ENCODE peak calls at places on chromosomes 2 and 18, in six cellular contexts. J, Q, G, C, Y and X are unnamed samples.

GRCh38 chr2:216064014-216064630 is 17.5 kb downstream of the PECR start:
- DNase-seq in J (peak; percentile 23), Q (no peak), G (no peak), C (no peak), Y (no peak), X (no peak)

GRCh38 chr2:127597046-127597983 is 48.6 kb upstream of the GPR17 start:
- DNase-seq in J (no peak), Q (no peak), G (no peak), C (no peak), Y (no peak), X (no peak)

GRCh38 chr2:953975-954686 is 3.5 kb downstream of the SNTG2 start:
- DNase-seq in J (no peak), Q (no peak), G (no peak), C (peak; percentile 17), Y (no peak), X (no peak)

GRCh38 chr2:62292190-62292589 is 96.3 kb downstream of the B3GNT2 start:
- DNase-seq in J (no peak), Q (peak; percentile 43), G (no peak), C (peak; percentile 54), Y (no peak), X (no peak)

GRCh38 chr2:153873062-153874048 is 1.6 kb downstream of the GALNT13 start:
- DNase-seq in J (no peak), Q (peak; percentile 58), G (peak; percentile 53), C (no peak), Y (no peak), X (peak; percentile 66)

GRCh38 chr18:52288403-52289004 is 51.5 kb upstream of the DCC start:
- DNase-seq in J (no peak), Q (peak; percentile 48), G (peak; percentile 75), C (peak; percentile 35), Y (peak; percentile 62), X (peak; percentile 62)

GRCh38 chr2:20104900-20105545 is 53.6 kb upstream of the LAPTM4A start:
- DNase-seq in J (no peak), Q (no peak), G (no peak), C (no peak), Y (no peak), X (no peak)

GRCh38 chr2:209977386-209978239 is 24.8 kb upstream of the RPE start:
- DNase-seq in J (peak; percentile 10), Q (no peak), G (no peak), C (peak; percentile 51), Y (no peak), X (no peak)

GRCh38 chr18:57040175-57040574 is 106.7 kb upstream of the BOD1L2 start:
- DNase-seq in J (no peak), Q (no peak), G (no peak), C (no peak), Y (no peak), X (no peak)

GRCh38 chr2:100630473-100630977 is 67.7 kb downstream of the PDCL3 start:
- DNase-seq in J (no peak), Q (no peak), G (no peak), C (no peak), Y (no peak), X (no peak)

GRCh38 chr2:150535176-150535575 is 47.7 kb upstream of the RND3 start:
- DNase-seq in J (no peak), Q (no peak), G (no peak), C (peak; percentile 93), Y (no peak), X (no peak)

GRCh38 chr2:177530513-177531039 is 138.0 kb downstream of the AGPS start:
- DNase-seq in J (no peak), Q (no peak), G (no peak), C (no peak), Y (no peak), X (no peak)

GRCh38 chr2:170255971-170256370 is 78.0 kb downstream of the MYO3B start:
- DNase-seq in J (peak; percentile 8), Q (no peak), G (no peak), C (peak; percentile 53), Y (no peak), X (no peak)

GRCh38 chr2:197674060-197674459 is 1.3 kb downstream of the RFTN2 start:
- DNase-seq in J (no peak), Q (no peak), G (no peak), C (no peak), Y (no peak), X (no peak)
- TF ChIP-seq CTCF in J (no peak), Q (no peak), G (no peak), C (no peak), Y (no peak), X (no peak)

DNA sequence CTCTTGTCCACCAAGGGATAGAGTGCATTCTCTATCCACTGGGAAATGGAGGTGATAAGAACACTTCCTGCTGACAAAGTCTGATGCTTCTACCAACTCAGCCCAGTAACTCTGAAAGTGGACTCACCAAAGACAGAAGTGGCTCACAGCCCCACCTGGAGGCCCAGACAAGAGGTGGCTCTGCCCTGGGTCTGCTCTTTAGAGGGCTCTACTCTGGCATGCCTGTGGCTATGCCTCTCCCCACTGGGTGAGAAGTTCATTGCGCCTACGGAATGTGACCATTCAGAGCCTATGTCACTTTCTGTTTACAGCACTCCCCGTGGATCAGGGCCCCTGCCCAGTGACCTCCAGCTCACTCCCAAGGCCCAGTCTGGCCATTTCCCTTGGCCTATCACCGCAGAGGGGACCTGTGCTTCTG is 13.5 kb upstream of the XDH start:
- DNase-seq in J (no peak), Q (no peak), G (peak; percentile 43), C (peak; percentile 65), Y (peak; percentile 72), X (no peak)
- TF ChIP-seq CTCF in J (peak; percentile 30), Q (no peak), G (no peak), C (peak; percentile 58), Y (peak; percentile 32), X (no peak)

GRCh38 chr2:230865324-230865765 is 603 bp downstream of the ITM2C start:
- DNase-seq in J (no peak), Q (no peak), G (peak; percentile 57), C (no peak), Y (no peak), X (no peak)

GRCh38 chr2:230865766-230866703 is 1.3 kb downstream of the ITM2C start:
- DNase-seq in J (no peak), Q (peak; percentile 55), G (peak; percentile 50), C (no peak), Y (peak; percentile 35), X (peak; percentile 55)

GRCh38 chr2:230863442-230864121 is 1.2 kb upstream of the ITM2C start:
- DNase-seq in J (no peak), Q (no peak), G (no peak), C (no peak), Y (no peak), X (no peak)

GRCh38 chr2:230864122-230864604 is 579 bp upstream of the ITM2C start:
- DNase-seq in J (no peak), Q (no peak), G (no peak), C (no peak), Y (no peak), X (no peak)

DNA sequence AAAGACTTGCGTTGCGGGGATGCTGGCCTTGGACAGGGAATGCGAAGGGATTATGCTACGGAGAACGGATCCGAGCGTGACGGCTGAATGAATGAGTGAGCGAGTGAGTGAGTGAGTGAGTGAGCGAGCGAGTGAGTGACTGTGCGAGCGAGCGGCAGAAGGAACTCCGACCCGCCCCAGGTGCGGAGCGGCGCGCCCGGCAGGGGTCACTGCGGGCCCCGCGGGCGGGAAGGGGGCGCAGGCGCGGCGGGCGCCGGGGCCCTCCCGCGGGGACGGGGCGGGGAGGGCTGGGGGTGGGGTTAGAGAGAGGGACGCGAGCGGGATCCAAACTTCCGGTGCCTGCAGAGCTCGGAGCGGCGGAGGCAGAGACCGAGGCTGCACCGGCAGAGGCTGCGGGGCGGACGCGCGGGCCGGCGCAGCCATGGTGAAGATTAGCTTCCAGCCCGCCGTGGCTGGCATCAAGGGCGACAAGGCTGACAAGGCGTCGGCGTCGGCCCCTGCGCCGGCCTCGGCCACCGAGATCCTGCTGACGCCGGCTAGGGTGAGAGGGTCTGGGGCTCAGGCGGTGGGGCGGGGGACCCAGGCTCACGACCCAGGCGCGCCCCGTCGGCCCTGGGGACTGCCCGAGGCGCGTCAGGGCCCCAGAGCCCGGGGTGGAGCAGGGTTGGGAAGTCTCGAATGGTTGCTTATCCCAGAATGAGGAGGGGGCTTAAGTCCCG is at the start of gene ITM2C:
- DNase-seq in J (no peak), Q (peak; percentile 78), G (peak; percentile 63), C (peak; percentile 38), Y (peak; percentile 83), X (peak; percentile 82)
- TF ChIP-seq CTCF in J (peak; percentile 28), Q (no peak), G (no peak), C (peak; percentile 49), Y (peak; percentile 62), X (peak; percentile 12)

GRCh38 chr18:50194623-50195532 is at the start of gene MYO5B:
- DNase-seq in J (no peak), Q (peak; percentile 75), G (peak; percentile 71), C (peak; percentile 58), Y (peak; percentile 95), X (peak; percentile 77)
- TF ChIP-seq CTCF in J (no peak), Q (peak; percentile 25), G (peak; percentile 46), C (peak; percentile 41), Y (peak; percentile 50), X (no peak)

DNA sequence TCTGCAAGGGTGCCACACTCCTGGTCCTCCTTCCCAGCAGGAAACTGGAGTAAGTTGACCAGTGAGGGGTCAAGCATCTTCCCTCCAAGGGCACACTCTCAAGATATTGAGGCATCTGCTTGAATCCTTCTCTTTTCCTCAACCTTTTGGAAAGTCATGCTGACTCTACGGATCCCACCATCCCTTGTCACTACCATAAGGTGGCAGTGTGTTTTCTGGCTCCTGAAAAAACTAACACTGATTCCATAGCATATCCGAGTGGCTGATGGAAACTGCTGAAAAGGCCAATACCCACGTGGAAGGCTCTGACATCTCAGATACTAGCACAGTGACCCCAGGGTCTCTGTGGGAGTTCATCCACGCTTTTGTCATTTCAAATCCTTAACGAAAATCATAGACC is 37.1 kb downstream of the GPR45 start:
- DNase-seq in J (no peak), Q (no peak), G (no peak), C (no peak), Y (no peak), X (no peak)
- TF ChIP-seq CTCF in J (peak; percentile 10), Q (no peak), G (no peak), C (no peak), Y (no peak), X (no peak)

DNA sequence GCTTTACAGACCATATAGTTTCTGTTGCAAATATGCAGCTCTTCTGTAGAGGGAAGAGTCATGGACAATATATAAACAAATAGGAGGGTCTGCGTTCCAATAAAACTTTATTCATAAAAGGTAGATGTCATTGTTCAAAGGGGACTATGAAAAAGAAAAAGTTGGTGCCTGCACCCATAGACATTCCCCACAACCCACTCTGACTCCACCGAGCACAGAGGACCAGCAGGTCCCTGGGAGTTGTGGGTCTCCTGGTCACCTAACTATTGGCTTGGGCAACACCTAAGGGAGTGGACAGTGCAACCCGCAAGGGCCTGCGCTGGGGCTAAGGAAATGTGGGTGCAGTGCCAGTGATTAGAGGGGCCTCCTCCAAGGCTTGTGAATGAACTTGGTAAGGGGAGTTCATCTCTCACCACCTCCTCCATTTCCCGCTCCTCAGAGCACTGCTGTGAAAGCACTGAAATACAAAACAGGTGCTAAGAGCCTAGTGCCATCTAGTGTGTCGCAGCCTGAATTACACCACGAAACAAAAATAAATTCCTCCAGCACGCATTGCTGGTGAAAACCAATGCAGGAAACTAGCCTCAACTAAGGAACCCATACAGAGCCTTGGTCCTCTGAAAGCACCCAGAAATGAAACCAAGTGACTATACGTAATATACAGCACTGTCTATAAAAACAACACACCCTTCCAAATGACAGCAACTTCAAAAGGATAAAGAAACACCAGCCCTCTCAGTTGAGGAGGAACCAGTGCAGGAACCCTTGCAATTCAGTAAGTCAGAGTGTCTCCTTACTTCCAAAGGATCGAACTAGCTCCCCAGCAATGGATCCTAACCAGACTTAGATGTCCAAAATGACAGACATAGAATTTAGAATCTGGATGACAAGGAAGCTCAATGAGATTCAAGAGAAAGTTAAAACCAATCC is 166.6 kb downstream of the RNF144A start:
- DNase-seq in J (no peak), Q (no peak), G (peak; percentile 39), C (peak; percentile 12), Y (peak; percentile 40), X (no peak)
- TF ChIP-seq CTCF in J (peak; percentile 60), Q (no peak), G (peak; percentile 76), C (peak; percentile 49), Y (peak; percentile 64), X (peak; percentile 54)

GRCh38 chr2:56185582-56186046 is 1.8 kb downstream of the CCDC85A start:
- DNase-seq in J (no peak), Q (peak; percentile 48), G (peak; percentile 46), C (no peak), Y (peak; percentile 58), X (peak; percentile 36)
- TF ChIP-seq CTCF in J (peak; percentile 15), Q (no peak), G (no peak), C (no peak), Y (no peak), X (no peak)